ENCODE peak calls at places on chromosomes 2 and 18, in nine cellular contexts. E, G, U, O, Y, L, C, X and I are unnamed samples.

GRCh38 chr18:26656944-26657536 is 108.7 kb upstream of the KCTD1 start:
- DNase-seq in E (peak; percentile 78), G (peak; percentile 63), U (peak; percentile 3), O (no peak), Y (no peak), L (peak; percentile 71), C (peak; percentile 43), X (peak; percentile 92), I (peak; percentile 57)

GRCh38 chr2:225494100-225494459 is 94.6 kb downstream of the NYAP2 start:
- DNase-seq in E (no peak), G (no peak), U (no peak), O (no peak), Y (no peak), L (peak; percentile 40), C (no peak), X (no peak), I (no peak)

GRCh38 chr2:28231110-28231621 is 161.5 kb upstream of the FOSL2 start:
- DNase-seq in E (peak; percentile 63), G (peak; percentile 60), U (no peak), O (no peak), Y (no peak), L (peak; percentile 33), C (no peak), X (no peak), I (no peak)

GRCh38 chr2:99635710-99636431 is 146.1 kb upstream of the REV1 start:
- DNase-seq in E (no peak), G (no peak), U (no peak), O (no peak), Y (no peak), L (no peak), C (no peak), X (no peak), I (no peak)

GRCh38 chr2:164850235-164850634 is 8.6 kb upstream of the COBLL1 start:
- DNase-seq in E (no peak), G (no peak), U (no peak), O (no peak), Y (no peak), L (no peak), C (no peak), X (no peak), I (no peak)

GRCh38 chr2:165778653-165779451 is 15.2 kb downstream of the GALNT3 start:
- DNase-seq in E (peak; percentile 14), G (peak; percentile 22), U (no peak), O (no peak), Y (no peak), L (no peak), C (no peak), X (no peak), I (no peak)

GRCh38 chr2:236863729-236864126 is 222.0 kb upstream of the COPS8 start:
- DNase-seq in E (no peak), G (no peak), U (no peak), O (no peak), Y (no peak), L (no peak), C (no peak), X (no peak), I (no peak)

GRCh38 chr2:27083410-27084296 is 2.9 kb upstream of the KHK start:
- DNase-seq in E (no peak), G (no peak), U (no peak), O (no peak), Y (no peak), L (peak; percentile 66), C (no peak), X (no peak), I (no peak)

GRCh38 chr2:242034138-242034537 is 164.6 kb downstream of the RTP5 start:
- DNase-seq in E (no peak), G (no peak), U (no peak), O (no peak), Y (no peak), L (no peak), C (no peak), X (no peak), I (no peak)

GRCh38 chr2:29014331-29014730 is 33.2 kb downstream of the TOGARAM2 start:
- DNase-seq in E (no peak), G (no peak), U (no peak), O (no peak), Y (no peak), L (no peak), C (no peak), X (no peak), I (no peak)

GRCh38 chr2:240508832-240509545 is 48.8 kb downstream of the ANKMY1 start:
- DNase-seq in E (no peak), G (no peak), U (no peak), O (no peak), Y (no peak), L (no peak), C (peak; percentile 6), X (no peak), I (peak; percentile 1)

GRCh38 chr2:240985881-240986786 is 12.3 kb upstream of the SNED1 start:
- DNase-seq in E (no peak), G (no peak), U (no peak), O (no peak), Y (no peak), L (no peak), C (no peak), X (no peak), I (no peak)

GRCh38 chr2:38671303-38671702 is 5.4 kb downstream of the GALM start:
- DNase-seq in E (no peak), G (no peak), U (no peak), O (no peak), Y (no peak), L (no peak), C (no peak), X (no peak), I (no peak)

GRCh38 chr18:50356036-50356945 is 18.6 kb upstream of the SKA1 start:
- DNase-seq in E (peak; percentile 25), G (peak; percentile 19), U (no peak), O (peak; percentile 28), Y (peak; percentile 79), L (peak; percentile 61), C (no peak), X (no peak), I (no peak)
- TF ChIP-seq CTCF in E (no peak), G (peak; percentile 32), U (no peak), O (no peak), Y (peak; percentile 50), L (no peak), C (no peak), X (peak; percentile 14), I (no peak)

GRCh38 chr2:74515271-74516069 is 1.2 kb downstream of the TLX2 start:
- DNase-seq in E (no peak), G (no peak), U (no peak), O (no peak), Y (no peak), L (no peak), C (no peak), X (peak; percentile 72), I (peak; percentile 50)

GRCh38 chr2:74512744-74513604 is 1.3 kb upstream of the TLX2 start:
- DNase-seq in E (no peak), G (no peak), U (no peak), O (no peak), Y (no peak), L (no peak), C (no peak), X (no peak), I (no peak)

GRCh38 chr2:74513605-74514367 is 464 bp upstream of the TLX2 start:
- DNase-seq in E (no peak), G (no peak), U (no peak), O (no peak), Y (no peak), L (peak; percentile 39), C (no peak), X (no peak), I (no peak)

GRCh38 chr2:74516070-74516633 is 1.9 kb downstream of the TLX2 start:
- DNase-seq in E (peak; percentile 59), G (peak; percentile 47), U (no peak), O (no peak), Y (no peak), L (peak; percentile 54), C (no peak), X (peak; percentile 83), I (peak; percentile 87)

GRCh38 chr2:74514368-74515270 is at the start of gene TLX2:
- DNase-seq in E (no peak), G (no peak), U (no peak), O (no peak), Y (no peak), L (peak; percentile 28), C (no peak), X (no peak), I (no peak)
- H3K4me3 ChIP-seq in E (no peak within 1 kb of the TSS), G (no peak within 1 kb of the TSS), U (no peak within 1 kb of the TSS), O (no peak within 1 kb of the TSS), Y (peak within 1 kb of the TSS; percentile 11), L (no peak within 1 kb of the TSS), C (no peak within 1 kb of the TSS), X (no peak within 1 kb of the TSS), I (peak within 1 kb of the TSS; percentile 60)

DNA sequence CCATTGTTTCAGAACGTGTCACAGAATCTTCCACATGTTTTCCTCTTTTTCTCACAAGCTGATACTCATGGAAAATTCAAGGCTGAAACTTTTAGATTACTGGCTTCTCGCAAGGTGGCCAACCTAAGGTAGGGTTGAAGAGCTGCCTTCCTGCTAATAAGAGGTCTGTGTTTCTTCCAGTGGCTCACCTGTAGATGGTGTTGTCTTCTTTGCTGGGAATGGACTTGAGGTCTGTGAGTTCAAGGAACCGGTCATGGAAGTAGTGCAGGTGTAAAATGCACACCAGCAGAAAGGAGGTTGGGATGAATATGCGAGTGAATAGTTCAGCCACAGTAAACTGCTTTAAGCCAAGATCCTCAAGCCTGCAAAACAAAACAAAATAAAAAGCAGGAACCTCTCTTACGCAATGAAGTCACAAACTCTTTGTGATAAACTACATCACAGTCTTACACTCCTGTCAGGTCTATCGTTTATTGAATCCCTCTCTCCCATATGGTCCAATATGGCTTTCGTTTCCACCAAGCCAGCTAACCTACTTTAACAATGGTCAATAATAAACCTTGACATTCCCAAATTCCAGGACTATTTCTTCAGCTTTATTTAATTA is 258.9 kb downstream of the NAPG start:
- DNase-seq in E (no peak), G (no peak), U (no peak), O (no peak), Y (no peak), L (no peak), C (no peak), X (no peak), I (no peak)
- TF ChIP-seq CTCF in E (no peak), G (no peak), U (no peak), O (no peak), Y (no peak), L (no peak), C (no peak), X (no peak), I (no peak)

GRCh38 chr2:208266641-208267335 is 733 bp downstream of the PIKFYVE start:
- DNase-seq in E (no peak), G (peak; percentile 48), U (no peak), O (no peak), Y (no peak), L (peak; percentile 32), C (no peak), X (no peak), I (no peak)

GRCh38 chr2:208265371-208265806 is 666 bp upstream of the PIKFYVE start:
- DNase-seq in E (peak; percentile 69), G (peak; percentile 61), U (no peak), O (no peak), Y (no peak), L (peak; percentile 58), C (no peak), X (no peak), I (no peak)

GRCh38 chr2:208265807-208266640 is at the start of gene PIKFYVE:
- DNase-seq in E (peak; percentile 99), G (peak; percentile 99), U (peak; percentile 91), O (peak; percentile 96), Y (peak; percentile 91), L (peak; percentile 98), C (peak; percentile 94), X (peak; percentile 97), I (peak; percentile 96)

GRCh38 chr2:208269091-208269490 is 3.0 kb downstream of the PIKFYVE start:
- DNase-seq in E (no peak), G (no peak), U (no peak), O (no peak), Y (no peak), L (no peak), C (no peak), X (no peak), I (no peak)

GRCh38 chr2:208268553-208268952 is 2.5 kb downstream of the PIKFYVE start:
- DNase-seq in E (no peak), G (no peak), U (no peak), O (no peak), Y (no peak), L (no peak), C (no peak), X (no peak), I (no peak)
- H3K4me3 ChIP-seq in E (no peak overlapping the region), G (no peak overlapping the region), U (no peak overlapping the region), O (no peak overlapping the region), Y (no peak overlapping the region), L (no peak overlapping the region), C (no peak overlapping the region), X (no peak overlapping the region), I (no peak overlapping the region)